ENCODE peak calls at places on chromosomes 13 and 19, in four cellular contexts. One of them, this sample, is unnamed.

GRCh38 chr13:97372929-97373328 is 61.0 kb upstream of the RAP2A start:
- DNase-seq in GM12878: no peak
- DNase-seq in HepG2: no peak
- DNase-seq in H1: no peak
- DNase-seq in this sample: no peak

GRCh38 chr19:5329141-5329540 is 11.5 kb downstream of the PTPRS start:
- DNase-seq in GM12878: no peak
- DNase-seq in HepG2: no peak
- DNase-seq in H1: no peak
- DNase-seq in this sample: no peak

GRCh38 chr13:112346173-112346898 is 29.8 kb upstream of the SPACA7 start:
- DNase-seq in GM12878: no peak
- DNase-seq in HepG2: no peak
- DNase-seq in H1: peak; percentile 68
- DNase-seq in this sample: no peak

GRCh38 chr19:57675881-57676280 is 5.9 kb upstream of the ZNF551 start:
- DNase-seq in GM12878: no peak
- DNase-seq in HepG2: no peak
- DNase-seq in H1: no peak
- DNase-seq in this sample: no peak

GRCh38 chr19:47111081-47111589 is 2.4 kb downstream of the ZC3H4 start:
- DNase-seq in GM12878: no peak
- DNase-seq in HepG2: no peak
- DNase-seq in H1: no peak
- DNase-seq in this sample: peak; percentile 44

GRCh38 chr19:7982651-7983099 is 22.8 kb downstream of the ELAVL1 start:
- DNase-seq in GM12878: no peak
- DNase-seq in HepG2: no peak
- DNase-seq in H1: no peak
- DNase-seq in this sample: no peak

GRCh38 chr13:29523199-29523931 is 72.1 kb downstream of the SLC7A1 start:
- DNase-seq in GM12878: no peak
- DNase-seq in HepG2: no peak
- DNase-seq in H1: no peak
- DNase-seq in this sample: no peak

GRCh38 chr13:101417043-101417406 is 717 bp upstream of the NALCN start:
- DNase-seq in GM12878: no peak
- DNase-seq in HepG2: no peak
- DNase-seq in H1: no peak
- DNase-seq in this sample: no peak

GRCh38 chr13:30308548-30308947 is 1.2 kb upstream of the KATNAL1 start:
- DNase-seq in GM12878: no peak
- DNase-seq in HepG2: no peak
- DNase-seq in H1: no peak
- DNase-seq in this sample: peak; percentile 44

GRCh38 chr13:105721056-105721455 is 814.4 kb downstream of the EFNB2 start:
- DNase-seq in GM12878: no peak
- DNase-seq in HepG2: no peak
- DNase-seq in H1: no peak
- DNase-seq in this sample: no peak

GRCh38 chr19:57465680-57466381 is 8.9 kb upstream of the VN1R1 start:
- DNase-seq in GM12878: peak; percentile 12
- DNase-seq in HepG2: peak; percentile 57
- DNase-seq in H1: peak; percentile 56
- DNase-seq in this sample: peak; percentile 45

GRCh38 chr19:44570984-44571684 is 41.7 kb upstream of the CEACAM20 start:
- DNase-seq in GM12878: no peak
- DNase-seq in HepG2: peak; percentile 80
- DNase-seq in H1: peak; percentile 80
- DNase-seq in this sample: peak; percentile 67

GRCh38 chr13:112894673-112895481 is 74.1 kb upstream of the MCF2L start:
- DNase-seq in GM12878: no peak
- DNase-seq in HepG2: peak; percentile 41
- DNase-seq in H1: peak; percentile 75
- DNase-seq in this sample: no peak

GRCh38 chr13:33349314-33349995 is 63.9 kb upstream of the STARD13 start:
- DNase-seq in GM12878: no peak
- DNase-seq in HepG2: no peak
- DNase-seq in H1: no peak
- DNase-seq in this sample: no peak

GRCh38 chr19:48991823-48992570 is 1.1 kb downstream of the GYS1 start:
- DNase-seq in GM12878: no peak
- DNase-seq in HepG2: no peak
- DNase-seq in H1: no peak
- DNase-seq in this sample: peak; percentile 44

GRCh38 chr19:3692141-3693029 is 7.9 kb downstream of the PIP5K1C start:
- DNase-seq in GM12878: no peak
- DNase-seq in HepG2: no peak
- DNase-seq in H1: peak; percentile 84
- DNase-seq in this sample: peak; percentile 64

GRCh38 chr13:23799945-23800344 is 89.3 kb downstream of the MIPEP start:
- DNase-seq in GM12878: peak; percentile 84
- DNase-seq in HepG2: no peak
- DNase-seq in H1: no peak
- DNase-seq in this sample: no peak

GRCh38 chr19:35300340-35300649 is 8.3 kb downstream of the MAG start:
- DNase-seq in GM12878: no peak
- DNase-seq in HepG2: no peak
- DNase-seq in H1: no peak
- DNase-seq in this sample: peak; percentile 41

GRCh38 chr19:3632739-3633558 is 6.4 kb upstream of the CACTIN start:
- DNase-seq in GM12878: no peak
- DNase-seq in HepG2: no peak
- DNase-seq in H1: no peak
- DNase-seq in this sample: no peak

GRCh38 chr13:94323746-94324408 is 155.6 kb downstream of the DCT start:
- DNase-seq in GM12878: no peak
- DNase-seq in HepG2: no peak
- DNase-seq in H1: no peak
- DNase-seq in this sample: no peak

GRCh38 chr19:4877753-4878490 is 10.5 kb upstream of the PLIN3 start:
- DNase-seq in GM12878: no peak
- DNase-seq in HepG2: no peak
- DNase-seq in H1: peak; percentile 60
- DNase-seq in this sample: no peak

GRCh38 chr19:13717194-13717643 is 47.1 kb upstream of the MRI1 start:
- DNase-seq in GM12878: no peak
- DNase-seq in HepG2: no peak
- DNase-seq in H1: no peak
- DNase-seq in this sample: peak; percentile 87

GRCh38 chr19:47729799-47730520 is 15.4 kb upstream of the NOP53 start:
- DNase-seq in GM12878: no peak
- DNase-seq in HepG2: peak; percentile 57
- DNase-seq in H1: peak; percentile 96
- DNase-seq in this sample: peak; percentile 98

GRCh38 chr19:18488403-18488723 is 33.5 kb downstream of the ELL start:
- DNase-seq in GM12878: no peak
- DNase-seq in HepG2: no peak
- DNase-seq in H1: no peak
- DNase-seq in this sample: no peak
- TF ChIP-seq BRCA1 in GM12878: no peak
- TF ChIP-seq BRCA1 in HepG2: no peak
- TF ChIP-seq BRCA1 in H1: no peak
- TF ChIP-seq BRCA1 in this sample: no peak

GRCh38 chr13:50198508-50198907 is 183.3 kb downstream of the KCNRG start:
- DNase-seq in GM12878: no peak
- DNase-seq in HepG2: no peak
- DNase-seq in H1: no peak
- DNase-seq in this sample: no peak
- TF ChIP-seq BRCA1 in GM12878: no peak
- TF ChIP-seq BRCA1 in HepG2: no peak
- TF ChIP-seq BRCA1 in H1: no peak
- TF ChIP-seq BRCA1 in this sample: no peak

GRCh38 chr19:56131651-56132050 is 9.4 kb upstream of the ZNF444 start:
- DNase-seq in GM12878: no peak
- DNase-seq in HepG2: no peak
- DNase-seq in H1: no peak
- DNase-seq in this sample: no peak

GRCh38 chr19:56124578-56124977 is 3.5 kb upstream of the ZNF787 start:
- DNase-seq in GM12878: no peak
- DNase-seq in HepG2: no peak
- DNase-seq in H1: no peak
- DNase-seq in this sample: no peak

GRCh38 chr19:56132316-56132822 is 8.7 kb upstream of the ZNF444 start:
- DNase-seq in GM12878: no peak
- DNase-seq in HepG2: peak; percentile 50
- DNase-seq in H1: no peak
- DNase-seq in this sample: no peak

GRCh38 chr19:56125806-56126590 is 4.9 kb upstream of the ZNF787 start:
- DNase-seq in GM12878: no peak
- DNase-seq in HepG2: no peak
- DNase-seq in H1: no peak
- DNase-seq in this sample: peak; percentile 92

DNA sequence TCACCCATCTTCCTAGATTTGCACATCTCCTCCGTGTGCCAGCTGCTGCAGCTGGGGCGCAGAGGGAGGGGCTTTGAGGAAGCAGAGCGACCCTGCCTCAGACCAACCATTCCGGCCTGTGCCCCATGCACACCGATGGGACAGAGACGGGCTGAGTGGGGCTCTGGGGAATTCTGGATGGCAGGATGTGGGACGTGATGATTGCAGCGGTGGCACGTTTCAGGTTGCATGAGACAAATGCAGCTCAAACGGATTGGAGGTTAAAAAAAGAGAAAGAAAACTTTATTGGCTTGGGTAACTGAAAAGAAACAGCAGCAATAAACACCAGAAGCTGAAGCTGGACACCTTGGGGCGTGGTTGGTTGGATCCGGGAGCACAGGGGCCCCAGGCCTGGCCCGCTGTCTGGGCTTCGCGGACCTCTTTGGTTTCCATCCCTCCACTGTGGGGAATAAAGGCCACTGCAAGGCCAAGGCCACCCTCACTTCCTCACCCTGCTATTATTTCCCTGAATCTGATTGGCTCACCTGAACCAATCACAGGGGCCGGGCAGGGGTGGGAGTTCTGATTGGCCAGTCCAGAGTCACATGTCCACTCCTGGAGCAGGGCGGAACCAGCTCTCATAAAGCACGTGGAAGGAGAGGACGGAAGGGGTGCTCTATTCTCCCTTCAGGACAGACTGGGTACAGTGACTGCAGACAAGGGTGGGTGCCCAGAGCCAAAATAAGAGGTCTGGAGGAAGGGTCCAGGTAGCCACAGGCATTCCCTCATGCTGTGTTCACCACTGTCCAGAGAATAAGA is 6.1 kb upstream of the ZNF787 start:
- DNase-seq in GM12878: no peak
- DNase-seq in HepG2: peak; percentile 36
- DNase-seq in H1: no peak
- DNase-seq in this sample: peak; percentile 58
- TF ChIP-seq BRCA1 in GM12878: no peak
- TF ChIP-seq BRCA1 in HepG2: no peak
- TF ChIP-seq BRCA1 in H1: no peak
- TF ChIP-seq BRCA1 in this sample: no peak

GRCh38 chr19:33437351-33438015 is 64.0 kb downstream of the CEBPG start:
- DNase-seq in GM12878: no peak
- DNase-seq in HepG2: no peak
- DNase-seq in H1: no peak
- DNase-seq in this sample: no peak
- TF ChIP-seq BRCA1 in GM12878: no peak
- TF ChIP-seq BRCA1 in HepG2: no peak
- TF ChIP-seq BRCA1 in H1: no peak
- TF ChIP-seq BRCA1 in this sample: no peak

GRCh38 chr13:75867718-75868117 is 231.6 kb downstream of the LMO7 start:
- DNase-seq in GM12878: no peak
- DNase-seq in HepG2: no peak
- DNase-seq in H1: no peak
- DNase-seq in this sample: no peak

GRCh38 chr13:75861786-75862185 is 225.7 kb downstream of the LMO7 start:
- DNase-seq in GM12878: no peak
- DNase-seq in HepG2: no peak
- DNase-seq in H1: no peak
- DNase-seq in this sample: no peak

GRCh38 chr13:75860935-75861334 is 224.8 kb downstream of the LMO7 start:
- DNase-seq in GM12878: no peak
- DNase-seq in HepG2: no peak
- DNase-seq in H1: no peak
- DNase-seq in this sample: no peak

GRCh38 chr13:75869981-75870380 is 233.9 kb downstream of the LMO7 start:
- DNase-seq in GM12878: no peak
- DNase-seq in HepG2: no peak
- DNase-seq in H1: no peak
- DNase-seq in this sample: no peak

DNA sequence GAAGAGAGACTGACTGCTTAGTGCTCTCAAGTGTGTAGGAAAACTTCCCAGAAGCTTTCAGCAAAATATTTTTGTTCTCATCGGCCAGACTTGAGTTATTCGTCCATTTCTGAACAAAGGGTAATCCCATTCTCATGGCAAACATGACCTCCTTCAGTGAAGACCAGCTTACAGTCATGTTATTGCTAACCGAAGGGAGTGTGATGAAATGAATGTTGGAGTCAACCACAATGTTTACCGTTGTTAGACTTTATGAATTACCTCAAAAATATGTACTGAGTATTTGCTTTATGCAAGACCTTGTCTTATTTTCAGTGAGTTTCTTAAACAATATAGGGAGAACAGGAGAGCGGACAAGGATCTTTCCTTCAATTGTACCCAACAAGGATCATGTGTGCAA is 228.6 kb downstream of the LMO7 start:
- DNase-seq in GM12878: no peak
- DNase-seq in HepG2: peak; percentile 35
- DNase-seq in H1: no peak
- DNase-seq in this sample: no peak
- TF ChIP-seq BRCA1 in GM12878: no peak
- TF ChIP-seq BRCA1 in HepG2: no peak
- TF ChIP-seq BRCA1 in H1: no peak
- TF ChIP-seq BRCA1 in this sample: no peak

This sample was measured in K562.